ENCODE peak calls at places on chromosomes 3 and 15, in six cellular contexts. One of them, this sample, is unnamed.

GRCh38 chr3:23863060-23863459 is 53.7 kb downstream of the NKIRAS1 start:
- DNase-seq in heart left ventricle: no peak
- DNase-seq in NCI-H1105: no peak
- DNase-seq in amniotic epithelial cell: no peak
- DNase-seq in HL-60: no peak
- DNase-seq in stimulated activated CD8-positive, alpha-beta memory T cell treated with anti-CD3 and anti-CD28 coated beads, Interleukin-15, amount 100 ng/mL, for 4 hours: no peak
- DNase-seq in this sample: no peak

GRCh38 chr3:180073561-180073960 is 36.8 kb upstream of the PEX5L start:
- DNase-seq in amniotic epithelial cell: no peak
- DNase-seq in NCI-H1105: no peak
- DNase-seq in HL-60: no peak
- DNase-seq in heart left ventricle: no peak
- DNase-seq in stimulated activated CD8-positive, alpha-beta memory T cell treated with anti-CD3 and anti-CD28 coated beads, Interleukin-15, amount 100 ng/mL, for 4 hours: no peak
- DNase-seq in this sample: no peak

GRCh38 chr3:120559228-120560061 is 36.7 kb upstream of the NDUFB4 start:
- DNase-seq in HL-60: peak
- DNase-seq in NCI-H1105: peak
- DNase-seq in stimulated activated CD8-positive, alpha-beta memory T cell treated with anti-CD3 and anti-CD28 coated beads, Interleukin-15, amount 100 ng/mL, for 4 hours: no peak
- DNase-seq in heart left ventricle: peak
- DNase-seq in amniotic epithelial cell: peak
- DNase-seq in this sample: no peak

GRCh38 chr3:151630938-151631417 is 102.7 kb upstream of the AADACL2 start:
- DNase-seq in HL-60: no peak
- DNase-seq in NCI-H1105: no peak
- DNase-seq in amniotic epithelial cell: peak
- DNase-seq in stimulated activated CD8-positive, alpha-beta memory T cell treated with anti-CD3 and anti-CD28 coated beads, Interleukin-15, amount 100 ng/mL, for 4 hours: no peak
- DNase-seq in heart left ventricle: no peak
- DNase-seq in this sample: no peak

GRCh38 chr3:185537369-185537970 is 14.9 kb downstream of the LIPH start:
- DNase-seq in NCI-H1105: no peak
- DNase-seq in amniotic epithelial cell: peak
- DNase-seq in HL-60: peak
- DNase-seq in stimulated activated CD8-positive, alpha-beta memory T cell treated with anti-CD3 and anti-CD28 coated beads, Interleukin-15, amount 100 ng/mL, for 4 hours: no peak
- DNase-seq in heart left ventricle: no peak
- DNase-seq in this sample: no peak

GRCh38 chr3:121992601-121993560 is 29.2 kb downstream of the ILDR1 start:
- DNase-seq in stimulated activated CD8-positive, alpha-beta memory T cell treated with anti-CD3 and anti-CD28 coated beads, Interleukin-15, amount 100 ng/mL, for 4 hours: no peak
- DNase-seq in amniotic epithelial cell: no peak
- DNase-seq in HL-60: no peak
- DNase-seq in heart left ventricle: no peak
- DNase-seq in NCI-H1105: no peak
- DNase-seq in this sample: no peak

GRCh38 chr15:60006203-60006782 is 2.2 kb downstream of the FOXB1 start:
- DNase-seq in stimulated activated CD8-positive, alpha-beta memory T cell treated with anti-CD3 and anti-CD28 coated beads, Interleukin-15, amount 100 ng/mL, for 4 hours: no peak
- DNase-seq in NCI-H1105: peak
- DNase-seq in amniotic epithelial cell: peak
- DNase-seq in HL-60: no peak
- DNase-seq in heart left ventricle: no peak
- DNase-seq in this sample: peak

GRCh38 chr15:66294932-66295235 is 1.5 kb downstream of the DIS3L start:
- DNase-seq in HL-60: no peak
- DNase-seq in NCI-H1105: no peak
- DNase-seq in stimulated activated CD8-positive, alpha-beta memory T cell treated with anti-CD3 and anti-CD28 coated beads, Interleukin-15, amount 100 ng/mL, for 4 hours: no peak
- DNase-seq in amniotic epithelial cell: peak
- DNase-seq in heart left ventricle: no peak
- DNase-seq in this sample: no peak

GRCh38 chr3:77526573-77526972 is 486.7 kb downstream of the ROBO2 start:
- DNase-seq in HL-60: no peak
- DNase-seq in amniotic epithelial cell: no peak
- DNase-seq in heart left ventricle: no peak
- DNase-seq in stimulated activated CD8-positive, alpha-beta memory T cell treated with anti-CD3 and anti-CD28 coated beads, Interleukin-15, amount 100 ng/mL, for 4 hours: no peak
- DNase-seq in NCI-H1105: peak
- DNase-seq in this sample: no peak

GRCh38 chr3:94028093-94028837 is at the start of gene STX19:
- DNase-seq in amniotic epithelial cell: no peak
- DNase-seq in HL-60: no peak
- DNase-seq in NCI-H1105: peak
- DNase-seq in stimulated activated CD8-positive, alpha-beta memory T cell treated with anti-CD3 and anti-CD28 coated beads, Interleukin-15, amount 100 ng/mL, for 4 hours: no peak
- DNase-seq in heart left ventricle: no peak
- DNase-seq in this sample: no peak

GRCh38 chr3:2099779-2100191 is 1.1 kb downstream of the CNTN4 start:
- DNase-seq in stimulated activated CD8-positive, alpha-beta memory T cell treated with anti-CD3 and anti-CD28 coated beads, Interleukin-15, amount 100 ng/mL, for 4 hours: no peak
- DNase-seq in amniotic epithelial cell: no peak
- DNase-seq in NCI-H1105: no peak
- DNase-seq in heart left ventricle: no peak
- DNase-seq in HL-60: no peak
- DNase-seq in this sample: no peak

GRCh38 chr3:17028363-17028762 is 143.6 kb downstream of the PLCL2 start:
- DNase-seq in stimulated activated CD8-positive, alpha-beta memory T cell treated with anti-CD3 and anti-CD28 coated beads, Interleukin-15, amount 100 ng/mL, for 4 hours: no peak
- DNase-seq in NCI-H1105: no peak
- DNase-seq in HL-60: no peak
- DNase-seq in amniotic epithelial cell: no peak
- DNase-seq in heart left ventricle: no peak
- DNase-seq in this sample: no peak

GRCh38 chr3:42683875-42684593 is 1.3 kb upstream of the KLHL40 start:
- DNase-seq in NCI-H1105: no peak
- DNase-seq in HL-60: no peak
- DNase-seq in heart left ventricle: peak
- DNase-seq in amniotic epithelial cell: peak
- DNase-seq in stimulated activated CD8-positive, alpha-beta memory T cell treated with anti-CD3 and anti-CD28 coated beads, Interleukin-15, amount 100 ng/mL, for 4 hours: no peak
- DNase-seq in this sample: no peak

GRCh38 chr15:61641645-61642044 is 412.5 kb upstream of the RORA start:
- DNase-seq in amniotic epithelial cell: no peak
- DNase-seq in NCI-H1105: no peak
- DNase-seq in stimulated activated CD8-positive, alpha-beta memory T cell treated with anti-CD3 and anti-CD28 coated beads, Interleukin-15, amount 100 ng/mL, for 4 hours: no peak
- DNase-seq in HL-60: no peak
- DNase-seq in heart left ventricle: no peak
- DNase-seq in this sample: no peak

GRCh38 chr3:48765376-48765775 is 48.4 kb upstream of the IP6K2 start:
- DNase-seq in NCI-H1105: no peak
- DNase-seq in amniotic epithelial cell: peak
- DNase-seq in HL-60: no peak
- DNase-seq in stimulated activated CD8-positive, alpha-beta memory T cell treated with anti-CD3 and anti-CD28 coated beads, Interleukin-15, amount 100 ng/mL, for 4 hours: no peak
- DNase-seq in heart left ventricle: no peak
- DNase-seq in this sample: no peak

GRCh38 chr3:69439683-69440270 is 53.9 kb upstream of the FRMD4B start:
- DNase-seq in heart left ventricle: no peak
- DNase-seq in NCI-H1105: no peak
- DNase-seq in HL-60: no peak
- DNase-seq in stimulated activated CD8-positive, alpha-beta memory T cell treated with anti-CD3 and anti-CD28 coated beads, Interleukin-15, amount 100 ng/mL, for 4 hours: no peak
- DNase-seq in amniotic epithelial cell: peak
- DNase-seq in this sample: no peak

GRCh38 chr3:9681723-9682081 is 21.9 kb upstream of the CPNE9 start:
- DNase-seq in NCI-H1105: no peak
- DNase-seq in stimulated activated CD8-positive, alpha-beta memory T cell treated with anti-CD3 and anti-CD28 coated beads, Interleukin-15, amount 100 ng/mL, for 4 hours: no peak
- DNase-seq in HL-60: no peak
- DNase-seq in amniotic epithelial cell: no peak
- DNase-seq in heart left ventricle: no peak
- DNase-seq in this sample: no peak

GRCh38 chr15:67146214-67146613 is 80.8 kb downstream of the SMAD3 start:
- DNase-seq in stimulated activated CD8-positive, alpha-beta memory T cell treated with anti-CD3 and anti-CD28 coated beads, Interleukin-15, amount 100 ng/mL, for 4 hours: no peak
- DNase-seq in heart left ventricle: no peak
- DNase-seq in amniotic epithelial cell: peak
- DNase-seq in NCI-H1105: no peak
- DNase-seq in HL-60: no peak
- DNase-seq in this sample: no peak

GRCh38 chr3:59374812-59375211 is 325.0 kb upstream of the CFAP20DC start:
- DNase-seq in HL-60: no peak
- DNase-seq in amniotic epithelial cell: no peak
- DNase-seq in NCI-H1105: no peak
- DNase-seq in stimulated activated CD8-positive, alpha-beta memory T cell treated with anti-CD3 and anti-CD28 coated beads, Interleukin-15, amount 100 ng/mL, for 4 hours: no peak
- DNase-seq in heart left ventricle: no peak
- DNase-seq in this sample: no peak

GRCh38 chr3:142243134-142243533 is 17.7 kb upstream of the GK5 start:
- DNase-seq in stimulated activated CD8-positive, alpha-beta memory T cell treated with anti-CD3 and anti-CD28 coated beads, Interleukin-15, amount 100 ng/mL, for 4 hours: no peak
- DNase-seq in NCI-H1105: no peak
- DNase-seq in amniotic epithelial cell: no peak
- DNase-seq in HL-60: no peak
- DNase-seq in heart left ventricle: no peak
- DNase-seq in this sample: no peak

GRCh38 chr3:193662757-193663322 is 69.8 kb downstream of the OPA1 start:
- DNase-seq in HL-60: no peak
- DNase-seq in NCI-H1105: no peak
- DNase-seq in stimulated activated CD8-positive, alpha-beta memory T cell treated with anti-CD3 and anti-CD28 coated beads, Interleukin-15, amount 100 ng/mL, for 4 hours: no peak
- DNase-seq in amniotic epithelial cell: peak
- DNase-seq in heart left ventricle: no peak
- DNase-seq in this sample: no peak

GRCh38 chr15:66908503-66909095 is 156.8 kb upstream of the SMAD3 start:
- DNase-seq in amniotic epithelial cell: no peak
- DNase-seq in heart left ventricle: no peak
- DNase-seq in stimulated activated CD8-positive, alpha-beta memory T cell treated with anti-CD3 and anti-CD28 coated beads, Interleukin-15, amount 100 ng/mL, for 4 hours: no peak
- DNase-seq in HL-60: no peak
- DNase-seq in NCI-H1105: no peak
- DNase-seq in this sample: no peak

GRCh38 chr3:31295150-31295765 is 237.5 kb upstream of the STT3B start:
- DNase-seq in heart left ventricle: no peak
- DNase-seq in stimulated activated CD8-positive, alpha-beta memory T cell treated with anti-CD3 and anti-CD28 coated beads, Interleukin-15, amount 100 ng/mL, for 4 hours: no peak
- DNase-seq in NCI-H1105: no peak
- DNase-seq in HL-60: no peak
- DNase-seq in amniotic epithelial cell: no peak
- DNase-seq in this sample: no peak

GRCh38 chr3:183927059-183927458 is 42.4 kb upstream of the PARL start:
- DNase-seq in HL-60: no peak
- DNase-seq in amniotic epithelial cell: no peak
- DNase-seq in stimulated activated CD8-positive, alpha-beta memory T cell treated with anti-CD3 and anti-CD28 coated beads, Interleukin-15, amount 100 ng/mL, for 4 hours: no peak
- DNase-seq in heart left ventricle: no peak
- DNase-seq in NCI-H1105: no peak
- DNase-seq in this sample: no peak

GRCh38 chr3:168096210-168096795 is 579 bp upstream of the GOLIM4 start:
- DNase-seq in NCI-H1105: peak
- DNase-seq in stimulated activated CD8-positive, alpha-beta memory T cell treated with anti-CD3 and anti-CD28 coated beads, Interleukin-15, amount 100 ng/mL, for 4 hours: peak
- DNase-seq in amniotic epithelial cell: peak
- DNase-seq in heart left ventricle: peak
- DNase-seq in HL-60: peak
- DNase-seq in this sample: no peak

GRCh38 chr15:63600646-63601025 is 3.4 kb downstream of the FBXL22 start:
- DNase-seq in HL-60: peak
- DNase-seq in heart left ventricle: peak
- DNase-seq in NCI-H1105: peak
- DNase-seq in stimulated activated CD8-positive, alpha-beta memory T cell treated with anti-CD3 and anti-CD28 coated beads, Interleukin-15, amount 100 ng/mL, for 4 hours: peak
- DNase-seq in amniotic epithelial cell: peak
- DNase-seq in this sample: peak

GRCh38 chr15:44812029-44812517 is 75.7 kb downstream of the TRIM69 start:
- DNase-seq in heart left ventricle: no peak
- DNase-seq in NCI-H1105: peak
- DNase-seq in amniotic epithelial cell: no peak
- DNase-seq in HL-60: no peak
- DNase-seq in stimulated activated CD8-positive, alpha-beta memory T cell treated with anti-CD3 and anti-CD28 coated beads, Interleukin-15, amount 100 ng/mL, for 4 hours: no peak
- DNase-seq in this sample: no peak

GRCh38 chr15:70093481-70094309 is 4.0 kb downstream of the TLE3 start:
- DNase-seq in amniotic epithelial cell: peak
- DNase-seq in heart left ventricle: no peak
- DNase-seq in stimulated activated CD8-positive, alpha-beta memory T cell treated with anti-CD3 and anti-CD28 coated beads, Interleukin-15, amount 100 ng/mL, for 4 hours: no peak
- DNase-seq in HL-60: peak
- DNase-seq in NCI-H1105: no peak
- DNase-seq in this sample: no peak